ENCODE peak calls at places on chromosomes 4 and X, in five cellular contexts. U is substantia nigra, H is pancreas, A is endodermal cell, F is breast epithelium. N is an unnamed sample.

GRCh38 chr4:8307126-8307525 is 37.6 kb downstream of the HTRA3 start:
- DNase-seq in U (no peak), H (no peak), A (peak; percentile 38), F (no peak), N (no peak)

GRCh38 chr4:107774681-107775080 is 50.1 kb upstream of the SGMS2 start:
- DNase-seq in U (no peak), H (no peak), A (no peak), F (no peak), N (no peak)

GRCh38 chr4:53614616-53615015 is 23.3 kb upstream of the LNX1 start:
- DNase-seq in U (no peak), H (no peak), A (peak; percentile 74), F (no peak), N (no peak)

GRCh38 chr4:183229397-183229796 is 90.7 kb downstream of the CLDN22 start:
- DNase-seq in U (no peak), H (no peak), A (no peak), F (no peak), N (no peak)

GRCh38 chrX:12330841-12331240 is 192.6 kb downstream of the FRMPD4 start:
- DNase-seq in U (no peak), H (no peak), A (no peak), F (no peak), N (no peak)

GRCh38 chr4:76830612-76831474 is 67.1 kb downstream of the SOWAHB start:
- DNase-seq in U (no peak), H (peak; percentile 73), A (peak; percentile 71), F (no peak), N (no peak)

GRCh38 chr4:17283251-17283650 is 228.6 kb downstream of the QDPR start:
- DNase-seq in U (no peak), H (no peak), A (no peak), F (no peak), N (no peak)

GRCh38 chr4:113941836-113942235 is 37.6 kb downstream of the ARSJ start:
- DNase-seq in U (no peak), H (no peak), A (no peak), F (no peak), N (no peak)

GRCh38 chr4:116702949-116703348 is 382.4 kb downstream of the TRAM1L1 start:
- DNase-seq in U (no peak), H (peak; percentile 12), A (peak; percentile 67), F (no peak), N (no peak)

GRCh38 chr4:15989431-15989830 is 26.5 kb upstream of the FGFBP2 start:
- DNase-seq in U (no peak), H (no peak), A (no peak), F (no peak), N (no peak)

GRCh38 chr4:39083164-39083563 is 21.1 kb downstream of the KLHL5 start:
- DNase-seq in U (no peak), H (no peak), A (no peak), F (no peak), N (no peak)

GRCh38 chr4:54076673-54077072 is 12.3 kb upstream of the CHIC2 start:
- DNase-seq in U (no peak), H (no peak), A (no peak), F (no peak), N (no peak)

GRCh38 chr4:72701987-72702819 is 133.2 kb upstream of the ADAMTS3 start:
- DNase-seq in U (no peak), H (peak; percentile 9), A (peak; percentile 56), F (no peak), N (no peak)

GRCh38 chr4:7663075-7663541 is 228.4 kb upstream of the PSAPL1 start:
- DNase-seq in U (no peak), H (no peak), A (no peak), F (no peak), N (no peak)

GRCh38 chrX:41027388-41027787 is 57.9 kb upstream of the USP9X start:
- DNase-seq in U (no peak), H (no peak), A (no peak), F (no peak), N (no peak)

GRCh38 chrX:120274958-120275357 is 24.3 kb downstream of the ZBTB33 start:
- DNase-seq in U (no peak), H (no peak), A (peak; percentile 61), F (no peak), N (no peak)

GRCh38 chr4:99679204-99679603 is 21.6 kb upstream of the C4orf54 start:
- DNase-seq in U (no peak), H (peak; percentile 30), A (no peak), F (no peak), N (no peak)

GRCh38 chr4:107689912-107690587 is 30.0 kb downstream of the PAPSS1 start:
- DNase-seq in U (no peak), H (no peak), A (no peak), F (no peak), N (no peak)

GRCh38 chr4:6474705-6475457 is 2.5 kb upstream of the PPP2R2C start:
- DNase-seq in U (no peak), H (no peak), A (peak; percentile 28), F (no peak), N (no peak)

GRCh38 chr4:173370130-173370476 is 651 bp upstream of the SAP30 start:
- DNase-seq in U (peak; percentile 27), H (peak; percentile 53), A (no peak), F (peak; percentile 60), N (peak; percentile 40)

GRCh38 chr4:155419266-155419665 is 42.5 kb upstream of the MAP9 start:
- DNase-seq in U (no peak), H (no peak), A (no peak), F (no peak), N (no peak)

GRCh38 chr4:41656572-41657301 is 91.8 kb downstream of the PHOX2B start:
- DNase-seq in U (no peak), H (no peak), A (no peak), F (no peak), N (no peak)

GRCh38 chr4:17332483-17332882 is 179.4 kb downstream of the QDPR start:
- DNase-seq in U (no peak), H (no peak), A (no peak), F (no peak), N (no peak)

GRCh38 chr4:183571350-183572076 is 66.7 kb downstream of the ING2 start:
- DNase-seq in U (no peak), H (peak; percentile 93), A (peak; percentile 55), F (peak; percentile 64), N (no peak)

GRCh38 chrX:17876135-17876534 is 15.0 kb upstream of the RAI2 start:
- DNase-seq in U (no peak), H (no peak), A (peak; percentile 50), F (no peak), N (no peak)

GRCh38 chrX:47380268-47380667 is 9.9 kb downstream of the ZNF157 start:
- DNase-seq in U (no peak), H (no peak), A (no peak), F (peak; percentile 39), N (peak; percentile 59)

GRCh38 chrX:137166591-137166990 is 132.8 kb upstream of the GPR101 start:
- DNase-seq in U (no peak), H (peak; percentile 7), A (peak; percentile 82), F (no peak), N (no peak)

GRCh38 chr4:74410741-74411140 is 34.2 kb upstream of the AREG start:
- DNase-seq in U (no peak), H (no peak), A (peak; percentile 36), F (no peak), N (no peak)
- H3K27ac ChIP-seq in U (no peak overlapping the region), H (no peak overlapping the region), A (no peak overlapping the region), F (no peak overlapping the region), N (no peak overlapping the region)

DNA sequence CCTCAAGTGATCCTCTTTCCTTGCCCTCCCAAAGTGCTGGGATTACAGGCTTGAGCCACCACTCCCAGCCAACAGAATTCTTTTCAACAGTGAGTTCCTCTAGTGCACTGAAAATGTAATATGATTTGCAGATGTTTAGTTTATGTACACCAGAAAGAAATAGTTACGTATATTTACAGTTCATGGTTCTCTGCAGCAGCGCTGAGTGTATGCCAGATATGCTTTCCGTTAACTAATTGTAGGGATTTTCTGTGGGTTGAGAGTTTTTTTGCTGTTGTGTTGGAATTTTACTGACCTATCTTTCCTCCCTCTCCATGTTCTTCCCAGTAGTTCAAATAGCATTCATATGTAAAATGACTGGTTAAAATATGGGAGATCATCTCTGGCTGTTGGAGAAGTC is 44.0 kb downstream of the GAB1 start:
- DNase-seq in U (no peak), H (no peak), A (no peak), F (no peak), N (no peak)
- H3K27ac ChIP-seq in U (peak overlapping the region; percentile 85), H (no peak overlapping the region), A (no peak overlapping the region), F (peak overlapping the region; percentile 82), N (no peak overlapping the region)

GRCh38 chr4:78568640-78569261 is 17.2 kb downstream of the ANXA3 start:
- DNase-seq in U (no peak), H (no peak), A (no peak), F (no peak), N (no peak)
- H3K27ac ChIP-seq in U (no peak overlapping the region), H (peak overlapping the region; percentile 38), A (no peak overlapping the region), F (peak overlapping the region; percentile 41), N (no peak overlapping the region)

DNA sequence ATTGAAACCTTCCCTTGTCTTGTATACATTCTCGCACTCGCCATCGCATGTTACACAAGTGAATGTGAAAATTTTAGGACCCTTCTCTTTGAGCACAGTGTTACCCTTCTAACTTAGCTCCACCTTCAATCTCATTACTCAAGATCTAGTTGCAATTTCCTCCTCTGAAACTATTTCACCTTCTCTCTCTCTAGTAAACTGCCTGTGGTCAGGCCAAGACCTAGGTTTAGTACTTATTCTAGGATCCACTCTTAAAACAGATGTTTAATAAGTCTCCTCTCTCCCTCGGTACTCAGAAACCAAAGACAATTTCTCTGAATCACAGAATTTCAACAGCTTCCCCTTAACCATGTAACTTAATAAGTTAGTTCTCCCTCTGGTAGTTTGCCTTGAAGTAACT is 156.1 kb downstream of the SH3KBP1 start:
- DNase-seq in U (no peak), H (no peak), A (no peak), F (no peak), N (no peak)
- H3K27ac ChIP-seq in U (no peak overlapping the region), H (no peak overlapping the region), A (no peak overlapping the region), F (no peak overlapping the region), N (no peak overlapping the region)

GRCh38 chr4:185656467-185656890 is 121.2 kb upstream of the PDLIM3 start:
- DNase-seq in U (no peak), H (peak; percentile 47), A (peak; percentile 63), F (peak; percentile 52), N (no peak)
- H3K27ac ChIP-seq in U (no peak overlapping the region), H (peak overlapping the region; percentile 75), A (no peak overlapping the region), F (peak overlapping the region; percentile 34), N (no peak overlapping the region)

GRCh38 chrX:14864626-14865025 is 8.2 kb downstream of the FANCB start:
- DNase-seq in U (no peak), H (no peak), A (no peak), F (no peak), N (no peak)
- H3K27ac ChIP-seq in U (peak overlapping the region; percentile 82), H (no peak overlapping the region), A (no peak overlapping the region), F (no peak overlapping the region), N (no peak overlapping the region)